ENCODE peak calls at places on chromosomes 3 and 15, in seven cellular contexts. L is pancreas; R is CD4-positive, CD25-positive, alpha-beta regulatory T cell; Y is GM23248; X is CD8-positive, alpha-beta T cell; U is GM23338; T is CD8-positive, alpha-beta memory T cell. I is an unnamed sample.

GRCh38 chr15:48466825-48467224 is 135.6 kb downstream of the DUT start:
- DNase-seq in L (no peak), R (no peak), Y (no peak), X (no peak), U (no peak), T (no peak), I (no peak)

GRCh38 chr3:25723802-25724201 is 59.1 kb upstream of the TOP2B start:
- DNase-seq in L (no peak), R (no peak), Y (no peak), X (no peak), U (no peak), T (no peak), I (no peak)

GRCh38 chr3:172856766-172857742 is 106.5 kb downstream of the ECT2 start:
- DNase-seq in L (peak; percentile 29), R (no peak), Y (no peak), X (no peak), U (no peak), T (no peak), I (no peak)

GRCh38 chr15:63948436-63948835 is 97.8 kb downstream of the DAPK2 start:
- DNase-seq in L (no peak), R (no peak), Y (no peak), X (no peak), U (no peak), T (no peak), I (no peak)

GRCh38 chr3:127005864-127006500 is 23.1 kb downstream of the PLXNA1 start:
- DNase-seq in L (no peak), R (no peak), Y (peak; percentile 62), X (no peak), U (no peak), T (no peak), I (no peak)

GRCh38 chr3:124834723-124835718 is 52.1 kb downstream of the ITGB5 start:
- DNase-seq in L (peak; percentile 36), R (peak; percentile 51), Y (peak; percentile 52), X (peak; percentile 61), U (peak; percentile 86), T (peak; percentile 62), I (no peak)

GRCh38 chr15:82647045-82647834 is at the start of gene CPEB1:
- DNase-seq in L (peak; percentile 60), R (peak; percentile 17), Y (peak; percentile 81), X (peak; percentile 35), U (peak; percentile 75), T (peak; percentile 55), I (no peak)

GRCh38 chr3:104150724-104151123 is 1216.0 kb upstream of the ALCAM start:
- DNase-seq in L (no peak), R (no peak), Y (no peak), X (no peak), U (no peak), T (no peak), I (no peak)

GRCh38 chr3:127887321-127887720 is 27.7 kb upstream of the KBTBD12 start:
- DNase-seq in L (no peak), R (no peak), Y (peak; percentile 43), X (no peak), U (no peak), T (no peak), I (no peak)

GRCh38 chr3:47022540-47023161 is 43.2 kb downstream of the NBEAL2 start:
- DNase-seq in L (peak; percentile 46), R (no peak), Y (peak; percentile 40), X (no peak), U (no peak), T (no peak), I (no peak)
- H3K4me3 ChIP-seq in L (no peak overlapping the region), R (no peak overlapping the region), Y (no peak overlapping the region), X (no peak overlapping the region), U (no peak overlapping the region), T (no peak overlapping the region), I (no peak overlapping the region)

GRCh38 chr15:98858610-98859023 is 149.0 kb downstream of the PGPEP1L start:
- DNase-seq in L (no peak), R (no peak), Y (no peak), X (no peak), U (no peak), T (no peak), I (no peak)

GRCh38 chr15:98859149-98859548 is 148.4 kb downstream of the PGPEP1L start:
- DNase-seq in L (no peak), R (no peak), Y (no peak), X (no peak), U (no peak), T (no peak), I (no peak)

GRCh38 chr15:98863983-98864382 is 143.6 kb downstream of the PGPEP1L start:
- DNase-seq in L (no peak), R (no peak), Y (no peak), X (no peak), U (no peak), T (no peak), I (no peak)

GRCh38 chr15:98860647-98861041 is 146.9 kb downstream of the PGPEP1L start:
- DNase-seq in L (no peak), R (peak; percentile 35), Y (no peak), X (no peak), U (no peak), T (no peak), I (no peak)

DNA sequence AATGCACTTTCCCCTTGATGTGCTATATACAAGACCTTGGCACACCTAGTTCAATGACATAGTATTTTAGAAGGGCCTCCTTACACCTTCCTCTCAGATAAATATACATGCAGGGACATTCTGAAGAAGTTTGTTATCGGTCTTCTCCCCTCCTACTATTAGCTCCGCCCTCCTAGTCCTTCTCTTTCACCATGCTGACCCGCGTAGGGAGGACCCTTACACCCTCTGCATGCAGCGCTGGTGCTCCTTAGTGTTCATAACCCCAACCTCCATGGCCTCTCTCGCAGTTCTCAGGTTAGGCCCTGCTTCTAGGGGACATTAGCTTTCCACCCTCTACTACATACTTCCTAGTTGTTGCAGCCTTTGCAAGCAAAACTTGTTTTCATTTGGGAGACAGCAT is 146.4 kb downstream of the PGPEP1L start:
- DNase-seq in L (no peak), R (no peak), Y (no peak), X (no peak), U (peak; percentile 54), T (no peak), I (no peak)
- H3K27ac ChIP-seq in L (no peak overlapping the region), R (peak overlapping the region; percentile 34), Y (peak overlapping the region; percentile 75), X (no peak overlapping the region), U (peak overlapping the region; percentile 61), T (no peak overlapping the region), I (no peak overlapping the region)

DNA sequence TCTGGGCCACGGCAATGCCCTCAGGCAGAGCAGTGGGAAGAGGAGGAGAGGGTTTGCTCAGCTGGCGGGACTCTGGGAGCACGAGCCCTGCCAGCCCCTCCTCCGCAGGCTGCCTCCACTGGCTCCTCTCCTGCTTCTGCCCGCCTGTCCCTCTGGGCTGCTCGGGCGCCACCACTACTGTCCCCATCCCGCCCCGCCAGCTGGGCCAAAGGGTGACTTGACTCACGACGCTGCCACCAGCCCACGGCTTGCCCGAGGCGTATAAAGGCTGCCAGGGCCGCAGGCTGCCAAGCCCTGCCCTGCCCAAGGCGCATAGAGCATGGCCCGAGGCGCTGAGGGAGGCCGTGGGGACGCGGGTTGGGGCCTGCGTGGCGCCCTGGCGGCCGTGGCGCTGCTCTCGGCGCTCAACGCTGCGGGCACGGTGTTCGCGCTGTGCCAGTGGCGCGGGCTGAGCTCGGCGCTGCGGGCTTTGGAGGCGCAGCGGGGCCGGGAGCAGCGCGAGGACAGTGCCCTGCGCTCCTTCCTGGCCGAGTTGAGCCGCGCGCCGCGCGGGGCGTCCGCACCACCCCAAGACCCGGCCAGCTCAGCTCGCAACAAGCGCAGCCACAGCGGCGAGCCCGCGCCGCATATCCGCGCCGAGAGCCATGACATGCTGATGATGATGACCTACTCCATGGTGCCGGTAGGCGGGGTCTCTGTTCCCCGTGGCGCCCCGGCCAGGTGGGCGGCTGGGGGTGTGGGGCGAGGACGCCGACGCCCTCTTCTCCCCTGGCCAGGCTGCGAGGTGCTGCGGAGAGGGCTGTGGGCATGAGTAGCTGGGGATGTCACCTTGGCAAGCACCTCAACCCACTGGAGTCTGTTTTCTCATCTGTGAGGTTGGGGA is at the start of gene GLDN:
- DNase-seq in L (peak; percentile 13), R (no peak), Y (peak; percentile 66), X (no peak), U (peak; percentile 74), T (no peak), I (peak; percentile 40)
- H3K4me3 ChIP-seq in L (peak within 1 kb of the TSS; percentile 46), R (no peak within 1 kb of the TSS), Y (peak within 1 kb of the TSS; percentile 67), X (no peak within 1 kb of the TSS), U (peak within 1 kb of the TSS; percentile 72), T (no peak within 1 kb of the TSS), I (peak within 1 kb of the TSS; percentile 8)

GRCh38 chr3:49805367-49805782 is 2.3 kb downstream of the INKA1 start:
- DNase-seq in L (no peak), R (no peak), Y (peak; percentile 93), X (no peak), U (no peak), T (no peak), I (no peak)
- H3K27ac ChIP-seq in L (peak overlapping the region; percentile 64), R (peak overlapping the region; percentile 33), Y (no peak overlapping the region), X (peak overlapping the region; percentile 38), U (no peak overlapping the region), T (no peak overlapping the region), I (peak overlapping the region; percentile 92)

DNA sequence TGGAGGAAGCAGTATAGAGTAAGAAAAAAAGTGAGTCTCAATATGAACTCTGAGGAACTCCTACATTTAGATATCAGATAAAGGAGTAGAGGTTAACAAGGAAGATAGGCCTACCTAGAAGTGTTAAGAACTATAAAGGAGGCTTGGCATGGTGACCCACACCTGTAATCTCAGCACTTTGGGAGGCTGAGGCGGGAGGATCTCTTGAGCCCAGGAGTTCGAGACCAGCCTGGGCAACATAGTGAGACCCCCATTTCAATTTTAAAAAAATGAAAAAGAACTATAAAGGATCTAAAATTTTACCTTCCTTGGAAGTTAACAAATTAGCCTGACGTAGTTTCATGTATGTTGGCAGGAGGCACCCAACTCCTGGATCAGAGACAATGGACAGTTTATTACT is 14.5 kb downstream of the IREB2 start:
- DNase-seq in L (no peak), R (no peak), Y (no peak), X (no peak), U (no peak), T (no peak), I (no peak)
- H3K4me3 ChIP-seq in L (no peak overlapping the region), R (no peak overlapping the region), Y (no peak overlapping the region), X (no peak overlapping the region), U (no peak overlapping the region), T (no peak overlapping the region), I (no peak overlapping the region)

DNA sequence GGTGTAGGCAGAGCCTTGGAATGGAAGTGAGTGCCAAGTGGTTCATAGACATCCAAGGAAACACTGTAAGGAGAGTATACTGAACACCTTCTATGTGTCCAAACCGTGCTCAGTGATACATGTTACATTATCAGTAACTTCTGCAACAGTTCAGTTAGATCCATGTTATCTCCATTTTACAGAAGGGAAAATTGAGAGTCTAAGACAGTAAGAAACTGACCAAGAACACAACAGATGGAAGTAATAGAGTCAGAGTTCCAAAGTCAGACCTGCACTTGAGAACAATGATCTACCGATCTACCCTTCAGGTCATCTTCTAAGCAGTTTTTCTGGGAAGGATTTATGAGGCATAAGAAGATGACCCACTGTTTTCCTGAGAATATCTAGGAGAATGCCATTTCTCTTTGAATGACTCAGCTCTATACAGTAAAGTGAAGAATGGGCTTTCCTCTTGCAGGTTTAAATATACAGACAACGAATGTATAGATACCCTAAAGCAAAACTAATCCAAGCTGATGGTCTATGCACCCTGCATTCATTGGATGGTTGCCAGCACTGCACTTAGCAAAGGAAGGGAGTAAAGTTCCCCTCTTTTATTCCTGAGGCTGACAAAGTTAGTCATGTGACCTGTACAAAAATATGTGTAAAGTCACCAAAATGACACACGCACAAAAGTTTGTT is 604.1 kb upstream of the MDFIC2 start:
- DNase-seq in L (no peak), R (no peak), Y (peak; percentile 5), X (no peak), U (no peak), T (no peak), I (no peak)
- H3K27ac ChIP-seq in L (no peak overlapping the region), R (no peak overlapping the region), Y (no peak overlapping the region), X (no peak overlapping the region), U (no peak overlapping the region), T (no peak overlapping the region), I (no peak overlapping the region)